ENCODE peak calls at places on chromosomes 12 and 14, in six cellular contexts. M is stimulated activated CD4-positive, alpha-beta T cell treated with anti-CD3 and anti-CD28 coated beads, Interleukin-2, amount 100 ng/mL, for 4 hours; Q is foreskin fibroblast; R is neural crest cell; O is HuH-7; F is CD8-positive, alpha-beta T cell. I is an unnamed sample.

GRCh38 chr12:54019924-54020586 is 8.2 kb upstream of the HOXC6 start:
- DNase-seq in Q (no peak), O (no peak), M (no peak), F (no peak), R (no peak), I (peak; percentile 68)

GRCh38 chr12:88035907-88036289 is 6.7 kb upstream of the C12orf50 start:
- DNase-seq in O (no peak), F (no peak), Q (no peak), M (no peak), R (no peak), I (no peak)

GRCh38 chr12:88471641-88472040 is 108.6 kb downstream of the KITLG start:
- DNase-seq in R (no peak), Q (peak; percentile 64), M (no peak), O (no peak), F (no peak), I (peak; percentile 46)

GRCh38 chr12:32533971-32534590 is 134.7 kb downstream of the FGD4 start:
- DNase-seq in F (no peak), M (no peak), O (peak; percentile 87), R (no peak), Q (peak; percentile 97), I (peak; percentile 81)

GRCh38 chr12:108622425-108622824 is 11.3 kb downstream of the SELPLG start:
- DNase-seq in M (no peak), Q (no peak), F (no peak), O (no peak), R (no peak), I (no peak)

GRCh38 chr14:72401632-72402428 is 469.6 kb downstream of the RGS6 start:
- DNase-seq in M (no peak), F (no peak), Q (no peak), O (no peak), R (no peak), I (no peak)

GRCh38 chr14:55160989-55161388 is 30.4 kb downstream of the DLGAP5 start:
- DNase-seq in M (no peak), R (no peak), Q (no peak), F (no peak), O (peak; percentile 12), I (no peak)

GRCh38 chr14:75022655-75023054 is 19.9 kb downstream of the EIF2B2 start:
- DNase-seq in Q (no peak), R (peak; percentile 19), F (no peak), M (no peak), O (peak; percentile 40), I (no peak)

GRCh38 chr12:3293013-3293412 is 198.0 kb upstream of the PRMT8 start:
- DNase-seq in F (no peak), R (no peak), M (no peak), O (no peak), Q (no peak), I (no peak)

GRCh38 chr14:74427651-74428050 is 1.6 kb upstream of the SYNDIG1L start:
- DNase-seq in Q (no peak), M (no peak), R (no peak), O (no peak), F (no peak), I (no peak)

I was measured in aorta.